ENCODE peak calls at places on chromosomes 6 and 20, in five cellular contexts. One of them, this sample, is unnamed.

GRCh38 chr6:40997256-40997957 is 41.6 kb downstream of the UNC5CL start:
- DNase-seq in bronchial epithelial cell: peak
- DNase-seq in posterior vena cava: no peak
- DNase-seq in HT1080: peak
- DNase-seq in Ammon's horn: peak
- DNase-seq in this sample: peak

GRCh38 chr20:25318471-25319240 is 70.8 kb downstream of the PYGB start:
- DNase-seq in posterior vena cava: no peak
- DNase-seq in Ammon's horn: peak
- DNase-seq in HT1080: no peak
- DNase-seq in bronchial epithelial cell: no peak
- DNase-seq in this sample: peak

GRCh38 chr6:110341671-110342304 is 16.4 kb downstream of the METTL24 start:
- DNase-seq in HT1080: peak
- DNase-seq in Ammon's horn: no peak
- DNase-seq in posterior vena cava: no peak
- DNase-seq in bronchial epithelial cell: no peak
- DNase-seq in this sample: no peak

GRCh38 chr20:33859157-33859695 is 48.1 kb downstream of the CHMP4B start:
- DNase-seq in HT1080: no peak
- DNase-seq in Ammon's horn: no peak
- DNase-seq in bronchial epithelial cell: no peak
- DNase-seq in posterior vena cava: no peak
- DNase-seq in this sample: no peak

GRCh38 chr6:54710430-54710829 is 136.1 kb upstream of the FAM83B start:
- DNase-seq in Ammon's horn: peak
- DNase-seq in posterior vena cava: no peak
- DNase-seq in HT1080: no peak
- DNase-seq in bronchial epithelial cell: no peak
- DNase-seq in this sample: no peak

GRCh38 chr6:73731285-73731684 is 35.3 kb downstream of the CD109 start:
- DNase-seq in posterior vena cava: no peak
- DNase-seq in HT1080: no peak
- DNase-seq in bronchial epithelial cell: no peak
- DNase-seq in Ammon's horn: no peak
- DNase-seq in this sample: no peak

GRCh38 chr6:7910654-7911344 is at the start of gene TXNDC5:
- DNase-seq in posterior vena cava: peak
- DNase-seq in bronchial epithelial cell: peak
- DNase-seq in Ammon's horn: peak
- DNase-seq in HT1080: peak
- DNase-seq in this sample: peak

GRCh38 chr6:128063850-128064539 is 163.1 kb upstream of the THEMIS start:
- DNase-seq in HT1080: no peak
- DNase-seq in posterior vena cava: no peak
- DNase-seq in bronchial epithelial cell: no peak
- DNase-seq in Ammon's horn: no peak
- DNase-seq in this sample: no peak

GRCh38 chr6:38509713-38510112 is 130.0 kb downstream of the BTBD9 start:
- DNase-seq in bronchial epithelial cell: peak
- DNase-seq in Ammon's horn: no peak
- DNase-seq in posterior vena cava: no peak
- DNase-seq in HT1080: peak
- DNase-seq in this sample: no peak

GRCh38 chr6:148803979-148804378 is 57.1 kb downstream of the UST start:
- DNase-seq in Ammon's horn: no peak
- DNase-seq in posterior vena cava: no peak
- DNase-seq in HT1080: peak
- DNase-seq in bronchial epithelial cell: peak
- DNase-seq in this sample: no peak

GRCh38 chr6:16518265-16518664 is 243.0 kb downstream of the ATXN1 start:
- DNase-seq in bronchial epithelial cell: no peak
- DNase-seq in Ammon's horn: no peak
- DNase-seq in HT1080: no peak
- DNase-seq in posterior vena cava: no peak
- DNase-seq in this sample: no peak

GRCh38 chr20:36591854-36592641 is 13.5 kb upstream of the RAB5IF start:
- DNase-seq in posterior vena cava: no peak
- DNase-seq in bronchial epithelial cell: peak
- DNase-seq in Ammon's horn: peak
- DNase-seq in HT1080: no peak
- DNase-seq in this sample: peak

GRCh38 chr20:49846206-49846807 is 33.7 kb downstream of the SLC9A8 start:
- DNase-seq in posterior vena cava: no peak
- DNase-seq in bronchial epithelial cell: peak
- DNase-seq in Ammon's horn: peak
- DNase-seq in HT1080: peak
- DNase-seq in this sample: peak

GRCh38 chr20:4470375-4470774 is 251.3 kb upstream of the PRND start:
- DNase-seq in HT1080: peak
- DNase-seq in posterior vena cava: no peak
- DNase-seq in bronchial epithelial cell: peak
- DNase-seq in Ammon's horn: no peak
- DNase-seq in this sample: no peak

GRCh38 chr6:7604003-7604402 is 14.0 kb downstream of the SNRNP48 start:
- DNase-seq in Ammon's horn: no peak
- DNase-seq in posterior vena cava: no peak
- DNase-seq in HT1080: no peak
- DNase-seq in bronchial epithelial cell: peak
- DNase-seq in this sample: no peak

GRCh38 chr6:17988422-17988944 is 1.0 kb upstream of the KIF13A start:
- DNase-seq in Ammon's horn: no peak
- DNase-seq in HT1080: no peak
- DNase-seq in bronchial epithelial cell: peak
- DNase-seq in posterior vena cava: no peak
- DNase-seq in this sample: no peak

GRCh38 chr6:42173101-42173500 is at the start of gene GUCA1A:
- DNase-seq in bronchial epithelial cell: no peak
- DNase-seq in Ammon's horn: no peak
- DNase-seq in HT1080: no peak
- DNase-seq in posterior vena cava: no peak
- DNase-seq in this sample: no peak

GRCh38 chr6:140485740-140486467 is 1111.5 kb upstream of the CITED2 start:
- DNase-seq in Ammon's horn: peak
- DNase-seq in bronchial epithelial cell: peak
- DNase-seq in HT1080: peak
- DNase-seq in posterior vena cava: no peak
- DNase-seq in this sample: no peak

GRCh38 chr6:72616406-72617015 is 5.4 kb upstream of the KCNQ5 start:
- DNase-seq in posterior vena cava: no peak
- DNase-seq in Ammon's horn: peak
- DNase-seq in bronchial epithelial cell: peak
- DNase-seq in HT1080: no peak
- DNase-seq in this sample: peak

GRCh38 chr6:148509152-148509571 is 166.5 kb downstream of the SASH1 start:
- DNase-seq in HT1080: no peak
- DNase-seq in bronchial epithelial cell: no peak
- DNase-seq in posterior vena cava: no peak
- DNase-seq in Ammon's horn: peak
- DNase-seq in this sample: no peak

GRCh38 chr20:60372282-60372681 is 414.1 kb downstream of the CDH26 start:
- DNase-seq in Ammon's horn: no peak
- DNase-seq in HT1080: no peak
- DNase-seq in posterior vena cava: no peak
- DNase-seq in bronchial epithelial cell: no peak
- DNase-seq in this sample: no peak

GRCh38 chr20:50095476-50096078 is 17.4 kb downstream of the UBE2V1 start:
- DNase-seq in posterior vena cava: no peak
- DNase-seq in bronchial epithelial cell: peak
- DNase-seq in Ammon's horn: no peak
- DNase-seq in HT1080: no peak
- DNase-seq in this sample: no peak